ENCODE peak calls at places on chromosomes 3 and 15, in ten cellular contexts. H, P, C, W, V, D, R, M, Y and Z are unnamed samples. For H3K4me1 and H3K9me3, the result is how much of the 10 kb centered on the place peaks cover.

GRCh38 chr15:70210538-70210937 is 112.8 kb upstream of the TLE3 start:
- DNase-seq in V (no peak), C (no peak), H (no peak), Y (no peak), R (no peak), P (no peak), D (peak), W (no peak), M (no peak), Z (no peak)

GRCh38 chr3:33645060-33645841 is 72.8 kb downstream of the CLASP2 start:
- DNase-seq in Y (no peak), D (no peak), C (peak), H (no peak), W (peak), R (no peak), V (no peak), P (no peak), M (no peak), Z (peak)

GRCh38 chr3:40396406-40396805 is 9.4 kb downstream of the ENTPD3 start:
- DNase-seq in M (no peak), D (no peak), H (no peak), C (no peak), R (no peak), Y (no peak), W (no peak), V (no peak), P (no peak), Z (no peak)

GRCh38 chr3:43372007-43372754 is 85.8 kb downstream of the SNRK start:
- DNase-seq in D (no peak), Y (no peak), V (no peak), C (no peak), R (no peak), M (no peak), H (no peak), W (no peak), P (no peak), Z (no peak)

GRCh38 chr3:179745109-179745508 is 92.3 kb downstream of the USP13 start:
- DNase-seq in P (no peak), R (no peak), M (no peak), W (no peak), V (no peak), C (peak), Y (no peak), D (no peak), H (no peak), Z (no peak)

GRCh38 chr3:101484805-101485620 is 28.0 kb downstream of the SENP7 start:
- DNase-seq in R (no peak), C (no peak), M (no peak), W (no peak), D (no peak), V (no peak), H (no peak), P (no peak), Y (no peak), Z (peak)

GRCh38 chr15:26891448-26891881 is 24.6 kb downstream of the GABRA5 start:
- DNase-seq in M (peak), D (peak), C (peak), R (no peak), V (no peak), W (no peak), Y (no peak), H (peak), P (peak), Z (peak)

GRCh38 chr15:101269479-101270223 is 7.6 kb downstream of the SELENOS start:
- DNase-seq in C (peak), W (no peak), M (no peak), R (no peak), D (no peak), H (no peak), V (no peak), P (peak), Y (no peak), Z (peak)

GRCh38 chr3:171971919-171972526 is 67.4 kb upstream of the FNDC3B start:
- DNase-seq in C (no peak), H (no peak), V (no peak), P (no peak), M (no peak), D (no peak), Y (no peak), R (no peak), W (no peak), Z (no peak)

GRCh38 chr3:63847718-63848450 is 15.7 kb downstream of the THOC7 start:
- DNase-seq in V (no peak), C (no peak), Y (no peak), W (no peak), M (no peak), P (no peak), H (no peak), D (no peak), R (no peak), Z (no peak)

GRCh38 chr15:80180468-80180867 is 27.7 kb downstream of the FAH start:
- DNase-seq in D (no peak), H (no peak), V (no peak), R (no peak), Y (no peak), C (no peak), W (no peak), P (no peak), M (no peak), Z (no peak)

GRCh38 chr3:40417845-40418543 is 31.0 kb downstream of the ENTPD3 start:
- DNase-seq in H (no peak), Y (no peak), P (no peak), M (no peak), R (no peak), W (no peak), C (no peak), D (no peak), V (no peak), Z (no peak)

GRCh38 chr15:70100495-70101331 is 3.0 kb upstream of the TLE3 start:
- DNase-seq in R (peak), M (no peak), H (peak), V (peak), W (peak), P (no peak), C (peak), D (peak), Y (peak), Z (peak)

GRCh38 chr15:22794063-22794462 is 7.6 kb downstream of the NIPA1 start:
- DNase-seq in M (no peak), V (no peak), P (no peak), R (no peak), W (no peak), C (no peak), Y (no peak), D (peak), H (no peak), Z (no peak)

GRCh38 chr15:63232400-63232799 is 43.0 kb downstream of the RAB8B start:
- DNase-seq in D (peak), P (no peak), H (no peak), V (no peak), Y (no peak), M (no peak), R (no peak), W (peak), C (peak), Z (no peak)

GRCh38 chr15:39287322-39288195 is 293.3 kb upstream of the THBS1 start:
- DNase-seq in D (no peak), W (no peak), H (no peak), C (peak), V (no peak), R (no peak), Y (no peak), P (no peak), M (no peak), Z (no peak)

GRCh38 chr3:28989646-28990089 is 291.2 kb upstream of the RBMS3 start:
- DNase-seq in P (no peak), R (no peak), H (no peak), Y (no peak), M (no peak), C (peak), W (no peak), D (no peak), V (no peak), Z (peak)

GRCh38 chr15:96351801-96352593 is 21.5 kb downstream of the NR2F2 start:
- DNase-seq in M (no peak), W (no peak), P (no peak), C (no peak), H (peak), D (no peak), V (no peak), R (peak), Y (peak), Z (no peak)

GRCh38 chr3:38031022-38031994 is 1.9 kb upstream of the PLCD1 start:
- DNase-seq in H (peak), V (peak), M (no peak), P (no peak), C (no peak), W (no peak), R (peak), D (no peak), Y (no peak), Z (no peak)

GRCh38 chr3:21226086-21226485 is 524.9 kb downstream of the ZNF385D start:
- DNase-seq in D (no peak), Y (no peak), M (no peak), P (peak), W (no peak), R (no peak), C (no peak), V (no peak), H (no peak), Z (no peak)

GRCh38 chr15:81304226-81304625 is 19.7 kb downstream of the STARD5 start:
- DNase-seq in H (no peak), D (no peak), V (no peak), W (no peak), M (no peak), P (peak), C (no peak), R (no peak), Y (no peak), Z (peak)

GRCh38 chr3:156668073-156668763 is 6.2 kb upstream of the TIPARP start:
- DNase-seq in W (no peak), R (no peak), C (peak), V (no peak), H (no peak), M (no peak), P (no peak), Y (no peak), D (no peak), Z (no peak)

GRCh38 chr3:187533797-187534196 is 136.4 kb downstream of the SST start:
- DNase-seq in D (no peak), R (no peak), M (no peak), W (no peak), P (no peak), V (no peak), Y (no peak), C (no peak), H (no peak), Z (no peak)

GRCh38 chr3:101879623-101880284 is 30.4 kb downstream of the NFKBIZ start:
- DNase-seq in P (no peak), H (no peak), D (no peak), R (no peak), Y (no peak), C (no peak), V (no peak), W (no peak), M (no peak), Z (no peak)

GRCh38 chr15:60021589-60022378 is 17.7 kb downstream of the FOXB1 start:
- DNase-seq in W (no peak), M (no peak), D (no peak), V (no peak), P (no peak), Y (no peak), H (no peak), C (no peak), R (no peak), Z (peak)

GRCh38 chr15:84878504-84878903 is 6.0 kb upstream of the SLC28A1 start:
- DNase-seq in C (peak), D (peak), P (peak), H (peak), Y (peak), R (no peak), M (peak), V (peak), W (peak), Z (peak)

GRCh38 chr15:70923311-70924080 is 30.9 kb downstream of the LRRC49 start:
- DNase-seq in M (no peak), H (no peak), V (no peak), W (no peak), C (no peak), Y (no peak), P (no peak), R (no peak), D (no peak), Z (peak)

GRCh38 chr3:171976526-171976925 is 62.9 kb upstream of the FNDC3B start:
- DNase-seq in V (no peak), D (no peak), R (no peak), Y (no peak), W (no peak), H (no peak), M (no peak), C (no peak), P (peak), Z (no peak)

GRCh38 chr3:68984011-68984410 is 29.5 kb downstream of the EOGT start:
- DNase-seq in M (no peak), W (no peak), P (no peak), C (no peak), R (no peak), Y (no peak), D (no peak), H (no peak), V (no peak), Z (no peak)

GRCh38 chr3:194837457-194838135 is 151.9 kb downstream of the FAM43A start:
- DNase-seq in Y (no peak), P (no peak), R (no peak), W (no peak), V (no peak), D (no peak), H (no peak), C (no peak), M (no peak), Z (no peak)

GRCh38 chr15:63094495-63094931 is 27.1 kb upstream of the LACTB start:
- DNase-seq in R (no peak), M (no peak), V (no peak), D (no peak), P (no peak), H (no peak), Y (no peak), C (no peak), W (no peak), Z (no peak)

GRCh38 chr3:194573680-194574437 is 59.4 kb downstream of the TMEM44 start:
- DNase-seq in Y (no peak), D (peak), V (no peak), P (peak), R (no peak), W (no peak), C (peak), M (no peak), H (no peak), Z (peak)

GRCh38 chr15:95842576-95842975 is 487.9 kb upstream of the NR2F2 start:
- DNase-seq in Y (no peak), R (no peak), D (no peak), H (no peak), W (no peak), M (no peak), V (no peak), P (no peak), C (no peak), Z (no peak)

GRCh38 chr3:146155022-146155421 is 6.0 kb downstream of the PLOD2 start:
- DNase-seq in C (no peak), M (no peak), D (no peak), V (no peak), W (no peak), Y (no peak), H (no peak), R (no peak), P (no peak), Z (peak)

GRCh38 chr3:146152841-146153240 is 8.1 kb downstream of the PLOD2 start:
- DNase-seq in H (no peak), R (peak), D (no peak), P (no peak), W (no peak), M (no peak), C (no peak), Y (no peak), V (no peak), Z (no peak)

GRCh38 chr3:146156060-146156459 is 4.9 kb downstream of the PLOD2 start:
- DNase-seq in V (no peak), M (no peak), P (no peak), W (no peak), D (no peak), C (no peak), Y (no peak), R (no peak), H (peak), Z (no peak)

GRCh38 chr3:146153429-146153828 is 7.6 kb downstream of the PLOD2 start:
- DNase-seq in Y (no peak), V (no peak), M (no peak), W (no peak), P (no peak), C (no peak), H (no peak), R (no peak), D (no peak), Z (no peak)

GRCh38 chr3:146154316-146154715 is 6.7 kb downstream of the PLOD2 start:
- DNase-seq in D (no peak), M (no peak), Y (no peak), H (no peak), P (no peak), R (no peak), W (no peak), C (no peak), V (no peak), Z (no peak)
- H3K4me1 ChIP-seq in D (under half), M (under half), Y (under half), H (under half), P (half or more), R (half or more), W (under half), C (under half), V (under half), Z (half or more)

DNA sequence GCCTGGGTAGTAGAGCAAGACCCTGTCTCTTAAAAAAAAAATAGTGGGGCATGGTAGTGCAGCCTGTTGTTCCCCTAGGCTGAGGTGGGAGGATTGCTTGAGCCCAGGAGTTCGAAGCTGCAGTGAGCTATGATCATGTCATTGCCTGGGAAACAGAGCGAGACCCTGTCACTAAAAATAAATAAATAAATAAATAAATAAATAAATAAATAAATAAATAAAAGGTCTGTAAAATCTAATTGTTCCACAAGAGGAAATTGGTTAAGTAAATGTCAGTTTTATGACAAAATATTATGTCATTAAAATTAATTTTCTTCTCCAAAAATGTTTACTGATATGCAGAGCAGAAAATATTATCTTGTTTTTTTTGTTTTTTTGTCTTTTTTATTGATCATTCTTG is 5.3 kb downstream of the CRELD1 start:
- DNase-seq in P (no peak), Y (no peak), M (no peak), W (no peak), R (no peak), D (no peak), H (no peak), C (no peak), V (no peak), Z (no peak)
- H3K9me3 ChIP-seq in P (under half), Y (under half), M (under half), W (under half), R (under half), D (under half), H (under half), C (under half), V (under half), Z (under half)

DNA sequence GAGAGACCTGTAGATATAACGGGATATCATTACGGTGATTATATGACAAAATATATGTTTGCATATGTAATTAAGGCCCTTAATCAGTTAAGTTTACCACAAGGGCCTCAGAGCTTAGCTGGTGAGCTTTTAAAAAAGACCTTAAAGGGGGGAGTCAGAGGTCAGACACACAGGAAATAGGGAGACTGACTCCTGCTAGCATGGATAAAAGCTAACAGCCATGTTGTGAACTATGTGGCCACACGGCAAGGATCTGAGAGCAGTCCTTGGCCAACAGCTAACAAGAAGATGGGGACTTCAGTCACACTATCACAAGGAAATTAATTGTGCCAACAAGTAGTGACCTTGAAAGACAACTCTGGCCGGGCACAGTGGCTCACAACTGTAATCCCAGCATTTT is 3.1 kb downstream of the STAG1 start:
- DNase-seq in R (no peak), W (no peak), P (no peak), V (no peak), H (no peak), D (peak), Y (no peak), M (no peak), C (no peak), Z (no peak)
- H3K4me1 ChIP-seq in R (half or more), W (under half), P (under half), V (half or more), H (under half), D (half or more), Y (under half), M (under half), C (under half), Z (under half)

DNA sequence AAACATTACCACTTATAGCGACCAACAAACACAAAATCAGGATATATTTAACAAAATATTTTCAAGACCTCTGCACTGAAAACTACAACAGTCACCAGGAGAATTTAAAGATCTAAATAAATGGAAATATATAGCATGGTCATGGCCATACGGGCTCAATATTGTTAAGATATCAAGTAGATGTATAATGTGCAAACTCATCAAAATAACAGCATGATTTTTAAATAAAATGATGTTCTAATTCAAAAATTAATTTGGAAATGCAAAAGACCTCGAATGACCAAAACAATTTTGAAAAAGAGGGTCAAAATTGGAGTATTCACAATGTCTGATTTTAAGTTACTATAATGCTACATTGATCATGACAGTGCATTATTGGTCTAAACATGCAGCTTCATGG is 159.1 kb upstream of the NDN start:
- DNase-seq in Y (no peak), W (no peak), R (no peak), D (no peak), V (no peak), C (no peak), P (no peak), H (no peak), M (no peak), Z (no peak)
- H3K9me3 ChIP-seq in Y (under half), W (under half), R (under half), D (under half), V (under half), C (under half), P (under half), H (under half), M (under half), Z (under half)

GRCh38 chr15:65085990-65086679 is 9.6 kb downstream of the KBTBD13 start:
- DNase-seq in V (peak), Y (no peak), W (no peak), M (no peak), H (no peak), D (peak), C (no peak), P (no peak), R (peak), Z (peak)
- H3K4me1 ChIP-seq in V (under half), Y (under half), W (under half), M (half or more), H (under half), D (under half), C (under half), P (half or more), R (half or more), Z (under half)

DNA sequence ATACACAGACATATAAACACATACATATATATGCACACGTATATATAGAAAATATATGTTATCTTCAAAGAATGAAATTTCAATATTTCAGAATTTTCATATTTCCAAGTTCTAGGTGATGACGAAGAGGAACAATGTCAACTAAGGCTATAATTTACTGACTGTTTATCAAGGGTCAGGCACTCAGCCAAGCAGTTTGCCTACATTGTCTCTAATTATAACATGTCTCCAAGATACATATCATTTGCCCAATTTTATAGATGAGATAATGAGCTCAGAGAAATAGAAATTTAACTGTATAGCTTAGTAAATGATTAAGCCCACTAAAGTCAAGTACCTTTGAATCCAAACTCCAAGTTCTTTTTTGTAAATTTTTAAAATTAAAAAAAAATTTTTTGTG is 99.9 kb upstream of the PLSCR4 start:
- DNase-seq in M (no peak), R (no peak), Y (no peak), C (no peak), W (no peak), P (no peak), D (no peak), H (no peak), V (no peak), Z (no peak)
- H3K9me3 ChIP-seq in M (under half), R (under half), Y (under half), C (under half), W (under half), P (under half), D (under half), H (under half), V (under half), Z (under half)